ENCODE peak calls at places on chromosome 6, in ten cellular contexts. J, L, V, N, S, Z, F, M, A and I are unnamed samples.

GRCh38 chr6:119328866-119329806 is 20.4 kb downstream of the MAN1A1 start:
- DNase-seq in J (no peak), L (no peak), V (no peak), N (no peak), S (no peak), Z (no peak), F (no peak), M (no peak), A (no peak), I (no peak)

GRCh38 chr6:63787021-63787420 is 151.4 kb downstream of the PHF3 start:
- DNase-seq in J (no peak), L (no peak), V (no peak), N (peak), S (no peak), Z (no peak), F (no peak), M (no peak), A (no peak), I (no peak)

GRCh38 chr6:137767931-137768690 is 98.9 kb upstream of the TNFAIP3 start:
- DNase-seq in J (no peak), L (no peak), V (no peak), N (peak), S (no peak), Z (no peak), F (no peak), M (no peak), A (peak), I (no peak)

GRCh38 chr6:150204705-150205472 is 62.0 kb downstream of the PPP1R14C start:
- DNase-seq in J (no peak), L (no peak), V (no peak), N (no peak), S (no peak), Z (no peak), F (peak), M (no peak), A (peak), I (peak)

GRCh38 chr6:168496139-168496840 is 55.3 kb downstream of the SMOC2 start:
- DNase-seq in J (no peak), L (no peak), V (no peak), N (no peak), S (no peak), Z (no peak), F (no peak), M (no peak), A (no peak), I (no peak)

GRCh38 chr6:21771626-21772320 is 178.2 kb downstream of the SOX4 start:
- DNase-seq in J (no peak), L (no peak), V (no peak), N (no peak), S (no peak), Z (no peak), F (no peak), M (no peak), A (no peak), I (no peak)

GRCh38 chr6:15449001-15449400 is 203.1 kb downstream of the JARID2 start:
- DNase-seq in J (no peak), L (no peak), V (no peak), N (no peak), S (no peak), Z (no peak), F (no peak), M (no peak), A (no peak), I (no peak)

GRCh38 chr6:135209803-135210202 is 28.7 kb downstream of the MYB start:
- DNase-seq in J (no peak), L (no peak), V (no peak), N (no peak), S (no peak), Z (no peak), F (no peak), M (no peak), A (peak), I (no peak)

GRCh38 chr6:7085911-7086310 is 21.9 kb upstream of the RREB1 start:
- DNase-seq in J (peak), L (no peak), V (no peak), N (no peak), S (no peak), Z (no peak), F (peak), M (peak), A (peak), I (no peak)

GRCh38 chr6:130752292-130752691 is 74.9 kb upstream of the SMLR1 start:
- DNase-seq in J (no peak), L (no peak), V (no peak), N (no peak), S (no peak), Z (no peak), F (no peak), M (no peak), A (no peak), I (no peak)

DNA sequence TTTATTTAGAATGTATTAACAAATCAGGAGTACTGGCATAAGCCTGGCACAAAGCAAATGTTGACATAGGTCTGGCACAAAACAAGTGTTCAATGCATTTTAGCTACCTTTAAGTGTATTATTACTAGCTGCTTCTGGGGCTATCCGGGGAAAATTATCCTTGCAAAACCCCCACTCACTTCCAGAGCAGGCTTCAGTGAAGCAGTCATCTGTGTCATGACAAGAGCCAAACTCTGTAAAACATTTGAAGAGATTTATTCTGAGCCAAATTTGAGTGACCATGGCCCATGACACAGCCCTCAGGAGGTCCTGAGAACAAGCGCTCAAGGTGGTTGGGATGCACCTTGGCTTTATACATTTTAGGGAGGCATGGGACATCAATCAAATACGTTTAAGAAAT is 6.4 kb upstream of the TRIM38 start:
- DNase-seq in J (no peak), L (no peak), V (no peak), N (no peak), S (no peak), Z (no peak), F (no peak), M (no peak), A (no peak), I (no peak)
- TF ChIP-seq POLR2A in J (no peak), L (no peak), V (no peak), N (no peak), S (no peak), Z (no peak), F (no peak), M (no peak), A (no peak), I (no peak)

DNA sequence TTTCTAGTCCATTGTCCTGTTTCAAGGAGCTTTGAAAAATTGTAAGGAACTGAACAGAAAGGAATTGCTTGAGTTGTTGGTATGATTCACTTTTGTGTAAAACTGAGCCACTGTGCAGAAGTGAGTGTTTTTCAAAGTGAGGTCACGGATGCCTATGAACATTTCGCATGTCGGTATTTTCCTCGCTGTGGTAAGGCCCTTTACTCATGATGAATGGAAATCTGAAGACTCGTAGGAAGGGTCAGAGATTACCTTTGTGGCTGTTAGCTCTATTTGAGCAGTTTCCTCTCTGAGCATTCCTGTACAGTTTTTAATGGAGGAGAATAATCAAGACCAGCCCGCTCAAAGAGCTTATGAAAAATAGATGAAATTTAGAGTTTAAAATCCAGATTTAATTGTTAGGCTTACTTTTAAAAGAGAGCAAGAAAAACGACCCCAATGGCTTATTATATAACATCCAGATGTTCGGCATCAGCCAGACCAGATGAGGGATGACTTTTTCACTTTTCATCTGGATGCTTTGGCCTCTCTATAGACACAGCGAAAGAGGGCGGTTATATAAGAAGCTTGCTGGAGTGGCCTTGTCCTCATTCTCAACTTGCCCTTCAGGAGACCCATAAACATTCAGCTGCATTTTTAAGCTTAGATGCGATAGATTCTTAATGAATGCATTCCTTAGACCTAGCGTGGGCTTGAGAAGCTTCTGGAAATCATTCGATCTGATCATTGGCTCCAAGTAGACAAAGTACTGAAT is 99.5 kb downstream of the CD83 start:
- DNase-seq in J (no peak), L (no peak), V (no peak), N (peak), S (no peak), Z (no peak), F (no peak), M (no peak), A (no peak), I (no peak)
- TF ChIP-seq POLR2A in J (no peak), L (no peak), V (no peak), N (no peak), S (no peak), Z (no peak), F (no peak), M (no peak), A (no peak), I (no peak)

GRCh38 chr6:53313784-53314382 is 34.9 kb downstream of the ELOVL5 start:
- DNase-seq in J (no peak), L (no peak), V (no peak), N (peak), S (no peak), Z (no peak), F (no peak), M (no peak), A (no peak), I (no peak)
- TF ChIP-seq POLR2A in J (no peak), L (no peak), V (no peak), N (no peak), S (no peak), Z (no peak), F (no peak), M (no peak), A (no peak), I (no peak)

GRCh38 chr6:44000164-44000842 is 126.9 kb downstream of the MRPL14 start:
- DNase-seq in J (no peak), L (no peak), V (no peak), N (peak), S (peak), Z (no peak), F (no peak), M (no peak), A (peak), I (no peak)
- TF ChIP-seq POLR2A in J (no peak), L (no peak), V (no peak), N (no peak), S (no peak), Z (no peak), F (no peak), M (no peak), A (no peak), I (no peak)

DNA sequence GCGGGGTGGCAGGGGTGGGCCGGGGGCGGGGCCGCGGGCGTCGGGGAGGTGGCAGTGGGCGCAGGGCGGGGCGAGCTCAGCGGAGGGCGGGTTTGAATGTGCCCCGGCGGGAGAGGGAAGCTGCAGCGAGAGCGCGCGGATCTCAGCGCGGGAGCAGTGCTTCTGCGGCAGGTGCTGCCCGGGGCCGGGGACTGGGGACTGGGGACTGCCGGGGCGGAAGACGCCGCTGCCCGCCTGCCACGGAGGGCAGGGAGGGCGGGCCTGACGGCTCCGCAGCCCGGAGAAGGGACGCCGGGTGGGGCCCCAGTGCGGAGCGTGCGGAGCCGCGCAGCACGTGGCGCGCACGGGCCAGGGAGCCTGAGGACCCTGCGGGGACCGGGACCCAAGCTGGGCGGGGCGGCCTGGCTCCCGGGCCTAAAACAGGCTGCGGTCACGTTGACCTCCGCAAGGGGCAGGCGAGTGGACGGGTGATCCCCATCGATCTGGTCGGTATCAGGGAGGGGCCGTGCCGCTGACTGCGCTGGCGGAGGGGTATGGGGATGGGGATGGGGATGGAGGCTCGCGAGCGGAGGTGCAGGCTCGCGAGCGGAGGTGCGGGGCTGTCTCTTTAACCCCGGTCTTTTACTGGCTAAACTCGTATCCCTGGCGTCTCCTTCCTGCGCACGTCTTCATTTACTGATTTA is at the start of gene SLC29A1:
- DNase-seq in J (peak), L (peak), V (peak), N (peak), S (peak), Z (peak), F (peak), M (peak), A (peak), I (peak)
- TF ChIP-seq POLR2A in J (peak), L (peak), V (peak), N (no peak), S (no peak), Z (no peak), F (peak), M (no peak), A (peak), I (no peak)

GRCh38 chr6:82248233-82248735 is 740 bp upstream of the IBTK start:
- DNase-seq in J (no peak), L (peak), V (peak), N (peak), S (no peak), Z (no peak), F (no peak), M (peak), A (peak), I (no peak)
- TF ChIP-seq POLR2A in J (no peak), L (peak), V (no peak), N (no peak), S (no peak), Z (no peak), F (no peak), M (no peak), A (no peak), I (no peak)